ENCODE peak calls at places on chromosome 5, in five cellular contexts. C, D, H, O and E are unnamed samples.
A peak's percentile ranks its signal among the peaks of the same experiment; 100 is the strongest.

GRCh38 chr5:569358-569867 is 42.7 kb upstream of the CEP72 start:
- DNase-seq in C (no peak), D (no peak), H (no peak), O (no peak), E (no peak)

GRCh38 chr5:168047043-168047668 is 244.3 kb upstream of the WWC1 start:
- DNase-seq in D (peak; percentile 23), H (no peak), C (peak; percentile 18), O (no peak), E (peak; percentile 11)

GRCh38 chr5:170480277-170480676 is 23.5 kb upstream of the KCNIP1 start:
- DNase-seq in H (no peak), C (no peak), O (no peak), D (no peak), E (no peak)

GRCh38 chr5:124869481-124870033 is 123.1 kb upstream of the ZNF608 start:
- DNase-seq in D (no peak), C (no peak), H (no peak), O (no peak), E (no peak)

GRCh38 chr5:138491284-138491648 is 26.0 kb downstream of the EGR1 start:
- DNase-seq in H (no peak), D (no peak), C (no peak), O (no peak), E (no peak)

GRCh38 chr5:153573326-153574033 is 83.0 kb downstream of the GRIA1 start:
- DNase-seq in C (no peak), O (no peak), H (peak; percentile 20), D (no peak), E (no peak)

GRCh38 chr5:134833340-134834032 is 12.3 kb upstream of the C5orf24 start:
- DNase-seq in H (no peak), O (no peak), D (no peak), C (peak; percentile 33), E (no peak)

GRCh38 chr5:30387974-30388632 is 805.4 kb upstream of the CDH6 start:
- DNase-seq in C (no peak), D (no peak), H (no peak), O (no peak), E (no peak)

GRCh38 chr5:26023361-26023760 is 1015.0 kb downstream of the CDH9 start:
- DNase-seq in D (no peak), O (no peak), C (no peak), H (no peak), E (no peak)

GRCh38 chr5:127838661-127839060 is 135.5 kb downstream of the CCDC192 start:
- DNase-seq in C (peak; percentile 22), O (no peak), D (no peak), H (no peak), E (peak; percentile 2)

GRCh38 chr5:128334010-128334716 is 203.9 kb downstream of the FBN2 start:
- DNase-seq in O (no peak), C (no peak), D (no peak), H (no peak), E (no peak)

GRCh38 chr5:177370488-177371119 is 12.9 kb downstream of the RGS14 start:
- DNase-seq in D (peak; percentile 76), H (peak; percentile 70), O (peak; percentile 92), C (peak; percentile 47), E (peak; percentile 63)

GRCh38 chr5:43401827-43402226 is 10.4 kb downstream of the CCL28 start:
- DNase-seq in C (peak; percentile 42), H (no peak), O (no peak), D (no peak), E (no peak)

GRCh38 chr5:45060686-45061085 is 251.9 kb downstream of the MRPS30 start:
- DNase-seq in D (no peak), H (no peak), C (no peak), O (no peak), E (no peak)

GRCh38 chr5:150209020-150209635 is 19.3 kb downstream of the SLC6A7 start:
- DNase-seq in H (no peak), O (no peak), D (no peak), C (peak; percentile 11), E (peak; percentile 58)

GRCh38 chr5:157665467-157666085 is 5.8 kb upstream of the C5orf52 start:
- DNase-seq in C (peak; percentile 72), H (no peak), O (no peak), D (no peak), E (no peak)

GRCh38 chr5:36647046-36647445 is 40.6 kb downstream of the SLC1A3 start:
- DNase-seq in D (peak; percentile 13), C (no peak), O (no peak), H (no peak), E (no peak)

GRCh38 chr5:142323480-142324376 is 1.1 kb downstream of the SPRY4 start:
- DNase-seq in C (peak; percentile 45), O (no peak), H (peak; percentile 29), D (no peak), E (no peak)

GRCh38 chr5:154868702-154869101 is 10.3 kb downstream of the CNOT8 start:
- DNase-seq in D (no peak), C (peak; percentile 13), H (no peak), O (peak; percentile 66), E (no peak)

DNA sequence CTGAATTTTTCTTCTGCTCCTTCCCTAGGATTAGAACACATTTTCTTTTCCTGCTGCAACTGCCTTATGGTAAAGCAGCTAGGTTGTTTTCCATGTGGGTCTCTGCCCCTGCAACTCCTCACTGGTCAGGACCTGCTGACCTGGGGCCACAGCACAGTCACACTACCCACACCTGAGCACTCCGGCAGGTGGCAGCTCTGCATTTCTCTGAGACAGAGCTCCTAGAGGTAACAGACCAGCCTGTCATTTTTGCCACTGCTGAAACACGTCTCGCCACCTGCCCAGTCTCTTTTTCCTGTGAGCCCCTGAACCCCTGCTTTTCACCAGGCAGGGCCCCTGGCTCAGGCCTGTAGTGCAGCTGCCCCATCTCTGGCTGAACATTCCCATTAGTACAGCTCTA is 609.6 kb downstream of the HINT1 start:
- DNase-seq in O (no peak), D (no peak), H (no peak), C (no peak), E (no peak)
- TF ChIP-seq CTCF in O (no peak), D (no peak), H (no peak), C (no peak), E (no peak)

GRCh38 chr5:159773062-159773924 is 143.0 kb upstream of the ADRA1B start:
- DNase-seq in O (peak; percentile 81), D (peak; percentile 80), C (peak; percentile 84), H (peak; percentile 77), E (peak; percentile 93)
- TF ChIP-seq CTCF in O (no peak), D (no peak), C (peak; percentile 45), H (peak; percentile 31), E (no peak)

DNA sequence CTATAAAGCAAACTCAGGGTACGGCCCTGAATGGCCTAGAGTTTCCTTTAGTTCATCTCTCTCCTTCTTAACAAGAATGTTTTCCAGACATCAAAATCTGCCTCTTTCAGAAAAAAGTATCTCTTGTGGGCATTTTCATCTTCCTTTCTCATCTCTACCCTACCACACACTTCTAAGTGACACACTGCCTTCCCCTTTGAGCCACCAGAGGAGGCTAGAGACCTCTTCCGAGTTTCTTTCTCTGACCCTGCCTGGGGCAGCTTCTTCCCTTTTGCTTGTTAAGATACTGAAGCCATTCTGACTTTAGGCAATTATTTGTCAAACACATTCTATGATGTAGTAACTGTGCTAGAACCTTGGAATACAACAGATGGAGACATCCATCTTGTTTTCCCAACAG is 8.7 kb upstream of the SV2C start:
- DNase-seq in C (no peak), D (peak; percentile 34), H (no peak), O (no peak), E (peak; percentile 46)
- TF ChIP-seq CTCF in C (no peak), D (peak; percentile 46), H (peak; percentile 54), O (no peak), E (peak; percentile 62)

DNA sequence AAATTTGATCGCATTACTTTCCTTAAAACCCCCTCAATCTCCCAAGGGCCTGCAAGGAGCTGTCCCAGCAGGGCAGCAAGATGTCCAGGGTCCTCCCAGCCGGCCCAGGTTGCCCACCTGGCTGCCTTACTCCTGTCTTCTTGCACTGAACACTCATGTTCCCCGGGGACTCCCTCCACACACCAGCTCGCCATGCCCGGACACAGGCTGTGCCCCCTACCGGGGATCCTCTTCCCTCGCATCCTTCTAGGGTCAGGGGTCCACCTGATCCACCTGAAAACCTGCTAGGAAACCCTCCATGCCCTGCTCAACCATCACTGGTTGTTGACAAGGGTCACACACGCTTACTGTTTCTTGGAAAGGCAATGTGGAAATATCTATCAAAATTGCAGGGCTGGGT is 172.0 kb upstream of the MSX2 start:
- DNase-seq in O (no peak), C (no peak), H (no peak), D (no peak), E (no peak)
- TF ChIP-seq CTCF in O (no peak), C (no peak), H (no peak), D (no peak), E (no peak)

GRCh38 chr5:52788505-52788821 is 747 bp downstream of the ITGA1 start:
- DNase-seq in H (no peak), D (no peak), C (no peak), O (no peak), E (no peak)
- TF ChIP-seq CTCF in H (no peak), D (no peak), C (peak; percentile 3), O (no peak), E (no peak)